ENCODE peak calls at places on chromosomes 1 and 21, in seven cellular contexts. B is A549, Z is spleen, E is lower leg skin, A is vagina, U is esophagus squamous epithelium, S is Peyer's patch. K is an unnamed sample.

GRCh38 chr1:175384546-175384945 is 192.0 kb upstream of the KIAA0040 start:
- DNase-seq in U (no peak), S (no peak), A (no peak), B (no peak), Z (no peak), E (no peak), K (no peak)

GRCh38 chr1:241336335-241336734 is 20.7 kb downstream of the RGS7 start:
- DNase-seq in E (no peak), U (no peak), A (no peak), Z (no peak), B (no peak), S (no peak), K (no peak)

GRCh38 chr21:42200906-42201614 is 17.9 kb upstream of the ABCG1 start:
- DNase-seq in Z (no peak), U (no peak), S (no peak), A (peak), E (no peak), B (no peak), K (no peak)

GRCh38 chr21:33924766-33925100 is 9.1 kb upstream of the ATP5PO start:
- DNase-seq in E (peak), S (no peak), Z (no peak), A (no peak), U (no peak), B (no peak), K (no peak)

GRCh38 chr1:87134061-87134460 is 194.6 kb upstream of the LMO4 start:
- DNase-seq in U (no peak), B (no peak), Z (no peak), S (no peak), A (no peak), E (no peak), K (no peak)

GRCh38 chr1:115723756-115724155 is 44.8 kb downstream of the CASQ2 start:
- DNase-seq in S (no peak), U (no peak), E (no peak), Z (no peak), A (no peak), B (no peak), K (no peak)

GRCh38 chr1:238647877-238648276 is 738.5 kb upstream of the CHRM3 start:
- DNase-seq in A (no peak), E (no peak), U (no peak), S (no peak), B (peak), Z (no peak), K (no peak)

GRCh38 chr1:65147424-65148177 is 402 bp upstream of the AK4 start:
- DNase-seq in B (peak), A (no peak), Z (peak), U (no peak), E (peak), S (peak), K (peak)

GRCh38 chr1:233127157-233127556 is 168.4 kb downstream of the PCNX2 start:
- DNase-seq in S (no peak), E (no peak), Z (no peak), A (no peak), U (no peak), B (no peak), K (no peak)

GRCh38 chr1:67683736-67684525 is 1.1 kb upstream of the GADD45A start:
- DNase-seq in B (no peak), S (peak), A (no peak), E (no peak), Z (no peak), U (no peak), K (no peak)

GRCh38 chr21:35084869-35085268 is 35.8 kb upstream of the RUNX1 start:
- DNase-seq in U (no peak), S (no peak), E (no peak), A (no peak), Z (no peak), B (peak), K (peak)

GRCh38 chr1:43934279-43934985 is 831 bp downstream of the ARTN start:
- DNase-seq in A (no peak), E (no peak), U (no peak), Z (peak), B (peak), S (peak), K (no peak)

GRCh38 chr21:36075171-36075570 is 5.3 kb downstream of the CBR1 start:
- DNase-seq in A (no peak), E (no peak), U (no peak), S (no peak), Z (no peak), B (no peak), K (no peak)

GRCh38 chr1:220710333-220710732 is 20.2 kb downstream of the C1orf115 start:
- DNase-seq in U (no peak), E (no peak), A (no peak), S (no peak), Z (no peak), B (no peak), K (no peak)

GRCh38 chr1:17632541-17633193 is 93.2 kb downstream of the ARHGEF10L start:
- DNase-seq in U (no peak), S (no peak), Z (no peak), A (no peak), E (no peak), B (peak), K (peak)

GRCh38 chr1:13898406-13898805 is 198.4 kb downstream of the PRDM2 start:
- DNase-seq in A (peak), E (no peak), U (no peak), Z (no peak), S (no peak), B (no peak), K (no peak)

GRCh38 chr21:44901391-44902074 is 19.2 kb downstream of the ITGB2 start:
- DNase-seq in U (no peak), B (no peak), Z (peak), E (no peak), S (no peak), A (no peak), K (no peak)

GRCh38 chr21:35336534-35336933 is 287.4 kb upstream of the RUNX1 start:
- DNase-seq in E (no peak), B (no peak), S (no peak), A (no peak), U (no peak), Z (no peak), K (no peak)

GRCh38 chr1:234604726-234605492 is 5.1 kb downstream of the IRF2BP2 start:
- DNase-seq in Z (no peak), A (peak), E (no peak), B (no peak), S (no peak), U (no peak), K (no peak)
- TF ChIP-seq POLR2A in Z (no peak), A (no peak), E (no peak), B (no peak), S (peak), U (no peak), K (no peak)

GRCh38 chr1:173395762-173396161 is 81.4 kb upstream of the PRDX6 start:
- DNase-seq in U (no peak), S (no peak), A (no peak), B (no peak), E (no peak), Z (no peak), K (no peak)
- TF ChIP-seq POLR2A in U (no peak), S (no peak), A (no peak), B (no peak), E (no peak), Z (no peak), K (no peak)

DNA sequence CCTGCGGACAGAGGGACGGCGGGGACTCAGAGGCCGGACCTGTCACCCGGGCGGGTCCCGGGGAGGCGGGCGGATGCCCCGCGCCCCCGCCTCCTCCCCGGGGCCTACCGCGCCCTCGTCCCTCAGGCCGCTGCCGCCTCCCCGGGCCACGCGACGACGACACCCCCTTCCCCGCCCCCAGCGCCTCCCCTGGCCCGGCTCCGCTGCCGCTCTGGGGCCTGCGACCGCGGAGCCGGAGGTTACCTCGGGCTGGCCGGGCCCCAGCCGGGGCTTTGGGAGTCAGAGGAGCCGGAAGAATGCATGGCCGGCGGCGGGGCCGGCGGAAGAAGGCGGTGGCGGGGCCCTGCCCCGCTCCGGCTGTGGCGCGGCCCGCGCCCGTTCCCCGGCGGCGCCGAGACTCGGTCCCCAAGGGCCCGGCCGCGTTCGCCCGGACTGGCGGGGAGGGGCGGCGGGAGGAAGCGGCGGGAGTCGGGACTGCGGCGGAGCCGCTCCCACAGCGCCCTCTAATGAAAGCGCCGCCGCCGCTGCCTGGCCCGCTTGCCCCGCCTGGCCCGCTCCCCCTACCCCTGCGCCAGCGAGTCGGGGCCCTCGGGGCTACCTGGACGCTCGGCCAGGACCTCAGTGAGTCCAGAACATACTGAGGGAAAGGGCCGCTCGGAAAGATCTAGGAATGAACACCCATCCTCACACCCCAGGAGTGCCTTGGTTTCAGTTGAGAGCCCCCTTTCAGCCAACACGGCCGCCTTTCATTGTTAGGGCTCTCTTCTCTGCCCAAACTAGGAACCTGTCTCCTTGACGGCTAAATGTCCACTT is at the start of gene LPGAT1:
- DNase-seq in A (no peak), E (peak), U (peak), S (peak), Z (peak), B (peak), K (peak)
- TF ChIP-seq POLR2A in A (no peak), E (no peak), U (no peak), S (peak), Z (no peak), B (no peak), K (peak)

GRCh38 chr1:179817056-179817455 is 60.5 kb downstream of the TOR1AIP2 start:
- DNase-seq in U (no peak), A (no peak), Z (peak), S (no peak), B (no peak), E (no peak), K (no peak)

GRCh38 chr1:179817789-179818188 is 59.8 kb downstream of the TOR1AIP2 start:
- DNase-seq in S (no peak), Z (peak), B (no peak), E (no peak), A (no peak), U (no peak), K (no peak)

GRCh38 chr1:179818260-179818659 is 59.3 kb downstream of the TOR1AIP2 start:
- DNase-seq in E (no peak), S (no peak), U (no peak), Z (no peak), B (no peak), A (no peak), K (no peak)

GRCh38 chr1:179815642-179816041 is 62.0 kb downstream of the TOR1AIP2 start:
- DNase-seq in S (no peak), Z (peak), B (no peak), E (no peak), U (no peak), A (no peak), K (no peak)

DNA sequence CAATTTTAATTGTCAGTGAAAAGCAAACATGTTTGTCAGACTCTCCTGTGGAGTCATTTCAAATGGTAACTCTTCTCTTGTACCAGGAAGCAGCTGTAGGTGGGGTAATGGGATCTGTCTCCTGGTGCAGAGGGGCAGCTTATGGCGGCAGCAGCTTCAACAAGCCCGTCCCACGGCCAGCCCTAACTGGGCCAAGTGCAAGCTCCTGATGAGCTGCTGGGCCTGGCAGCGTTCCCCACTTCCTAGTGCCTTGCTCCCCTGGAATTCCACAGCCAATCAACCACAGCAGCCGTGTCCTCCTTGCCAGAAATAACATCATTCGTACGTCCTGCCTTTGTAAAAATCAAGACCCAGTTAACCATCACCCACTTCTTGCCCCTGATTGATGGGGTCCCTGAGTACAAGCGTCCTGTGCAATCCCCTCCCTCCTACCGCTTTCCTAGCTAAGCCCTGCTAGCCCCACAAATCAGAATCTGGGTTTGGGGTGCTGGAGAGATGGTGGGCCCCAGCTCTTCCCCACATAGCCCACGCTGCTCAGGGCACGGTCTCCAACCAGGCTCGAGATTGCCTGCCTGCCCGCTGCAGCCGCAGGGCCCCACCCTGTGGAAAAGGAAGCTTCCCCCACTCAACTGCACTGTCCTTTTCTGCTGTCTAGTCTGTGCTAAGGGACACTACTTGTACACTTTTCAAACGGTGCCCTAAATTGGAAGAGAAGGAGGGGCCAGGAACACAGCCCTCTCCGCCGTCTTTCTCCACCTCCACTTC is 61.2 kb downstream of the TOR1AIP2 start:
- DNase-seq in U (no peak), E (no peak), Z (peak), B (no peak), S (no peak), A (no peak), K (no peak)
- TF ChIP-seq POLR2A in U (no peak), E (no peak), Z (no peak), B (no peak), S (no peak), A (no peak), K (no peak)

GRCh38 chr1:26695417-26696190 is at the start of gene ARID1A:
- DNase-seq in E (peak), B (peak), S (peak), Z (peak), A (no peak), U (peak), K (no peak)
- TF ChIP-seq POLR2A in E (no peak), B (peak), S (peak), Z (no peak), A (peak), U (peak), K (peak)

DNA sequence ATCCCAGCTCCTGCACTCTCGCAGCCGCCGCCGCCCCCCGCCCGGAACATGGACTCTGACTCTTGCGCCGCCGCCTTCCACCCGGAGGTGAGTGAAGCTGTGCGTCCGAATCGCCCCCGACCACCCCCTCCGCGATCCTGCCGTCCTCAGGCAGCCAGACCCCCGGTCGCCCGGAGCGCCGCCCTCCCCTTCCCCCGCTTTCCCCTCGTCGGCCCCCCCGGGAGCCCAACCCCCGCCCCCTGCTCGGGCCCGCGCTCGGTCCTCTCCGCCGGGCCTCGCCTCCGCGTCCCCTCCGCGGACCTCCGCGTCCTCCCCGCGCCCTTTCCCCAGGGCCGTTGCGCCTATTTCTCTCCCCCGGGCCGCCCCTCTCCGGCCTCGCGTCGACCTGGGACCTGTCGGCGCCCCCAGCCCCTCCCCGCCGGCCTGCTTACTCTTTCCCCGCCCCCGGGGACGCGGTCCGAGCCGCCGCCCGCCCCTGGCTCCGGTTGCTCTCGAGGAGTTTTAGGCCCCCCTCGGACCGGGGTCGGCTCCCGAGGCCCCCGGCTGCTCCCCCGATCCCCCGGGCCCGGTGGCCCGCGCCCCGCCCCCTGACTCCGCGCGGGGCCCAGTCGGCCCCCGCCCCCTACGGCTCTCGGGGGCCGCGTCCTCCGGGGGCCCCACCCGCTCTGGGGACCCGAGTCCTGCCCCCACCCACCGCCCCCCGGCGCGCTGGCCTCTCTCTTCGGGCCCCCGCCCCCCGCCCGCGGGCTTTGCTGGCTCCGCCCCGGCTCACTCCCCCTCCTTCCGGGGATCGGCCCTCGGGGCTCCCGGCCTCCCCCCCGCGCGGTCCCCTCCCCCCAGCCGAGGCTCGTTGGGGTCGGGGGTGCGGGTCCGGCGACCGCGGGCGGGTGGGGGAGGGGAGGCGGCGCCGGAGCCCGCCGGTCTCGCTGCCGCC is 755 bp downstream of the PHF13 start:
- DNase-seq in E (no peak), U (no peak), A (no peak), Z (peak), S (peak), B (no peak), K (no peak)
- TF ChIP-seq POLR2A in E (no peak), U (no peak), A (no peak), Z (no peak), S (no peak), B (no peak), K (no peak)

GRCh38 chr1:151909167-151910149 is at the start of gene THEM4:
- DNase-seq in U (peak), S (peak), Z (peak), A (no peak), B (peak), E (peak), K (peak)
- TF ChIP-seq POLR2A in U (peak), S (peak), Z (no peak), A (peak), B (peak), E (no peak), K (peak)

DNA sequence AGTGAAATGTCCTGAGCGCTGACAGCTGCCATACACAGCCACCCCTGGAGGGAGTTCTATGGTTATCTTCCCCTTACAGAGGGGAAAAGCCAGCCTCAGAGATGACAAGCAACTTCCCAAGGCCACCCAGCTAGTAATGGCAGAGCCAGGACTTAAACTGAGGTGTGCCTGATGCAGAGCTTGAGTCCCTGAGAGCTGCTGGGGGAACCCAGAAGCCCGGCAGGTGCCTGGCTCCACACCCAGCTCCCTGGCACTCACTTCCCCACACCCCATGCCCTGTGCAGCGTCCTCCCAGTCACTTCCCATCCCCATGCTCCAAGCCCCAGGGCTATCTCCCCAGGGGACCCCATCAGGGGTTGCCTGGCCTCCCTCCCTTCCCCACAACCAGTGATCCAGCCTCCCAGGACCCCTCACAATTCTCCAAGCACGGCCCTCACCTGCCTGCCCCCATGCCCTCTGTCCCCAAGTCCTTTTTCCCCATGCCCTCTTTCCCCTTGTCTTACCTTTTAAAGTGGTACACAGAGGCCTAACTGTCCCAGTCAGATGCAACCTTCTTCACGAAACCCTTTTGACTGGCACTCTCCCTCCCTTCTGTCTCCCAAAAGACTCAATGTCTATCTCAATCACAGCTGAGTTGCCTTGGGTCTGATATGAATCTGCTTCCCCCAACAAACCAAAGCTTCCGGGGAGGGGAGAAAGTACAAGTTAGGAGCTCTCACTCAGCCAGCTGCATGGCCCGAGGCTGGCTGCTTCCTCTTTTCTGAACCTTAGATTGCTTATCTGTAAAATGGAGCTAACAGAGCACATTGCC is 39.8 kb upstream of the LRP8 start:
- DNase-seq in E (no peak), Z (peak), B (no peak), A (peak), U (no peak), S (peak), K (no peak)
- TF ChIP-seq POLR2A in E (no peak), Z (no peak), B (no peak), A (no peak), U (no peak), S (no peak), K (no peak)

GRCh38 chr1:38941093-38941492 is 537 bp downstream of the RHBDL2 start:
- DNase-seq in E (no peak), A (no peak), U (no peak), S (no peak), B (no peak), Z (no peak), K (no peak)

GRCh38 chr1:38942664-38943428 is 1.2 kb upstream of the RHBDL2 start:
- DNase-seq in Z (no peak), B (no peak), A (no peak), U (no peak), S (no peak), E (no peak), K (no peak)

GRCh38 chr1:38938722-38939260 is 2.8 kb downstream of the RHBDL2 start:
- DNase-seq in Z (no peak), E (no peak), S (no peak), U (no peak), A (no peak), B (no peak), K (no peak)

GRCh38 chr1:38940339-38941047 is 1.1 kb downstream of the RHBDL2 start:
- DNase-seq in Z (no peak), A (no peak), U (no peak), B (no peak), E (no peak), S (no peak), K (no peak)

DNA sequence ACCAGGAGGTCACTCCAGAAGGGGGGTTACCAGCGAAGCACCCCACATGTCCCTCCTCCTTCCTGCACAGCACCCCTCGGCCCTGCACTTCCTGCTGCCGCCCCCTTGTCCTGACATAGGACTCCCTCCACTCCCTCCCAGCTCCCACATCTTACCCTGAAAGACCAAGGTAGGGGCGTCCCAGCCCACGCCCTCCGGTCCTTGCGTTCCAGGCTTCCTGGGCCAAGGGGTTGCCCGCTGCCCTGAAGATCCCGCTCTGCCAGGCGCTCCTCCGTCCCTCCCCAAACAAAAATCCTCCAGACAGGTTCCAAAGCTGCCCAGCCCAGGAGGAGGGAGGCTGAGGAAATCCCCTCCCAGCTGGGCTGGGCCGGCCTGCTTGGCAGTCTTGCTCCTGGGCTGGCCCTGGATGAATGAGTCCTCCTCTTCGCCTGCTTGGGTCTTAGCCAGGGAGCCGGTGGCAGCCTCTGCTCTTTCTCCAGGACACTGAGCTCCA is at the start of gene RHBDL2:
- DNase-seq in Z (no peak), U (no peak), B (peak), S (no peak), E (peak), A (no peak), K (peak)
- TF ChIP-seq POLR2A in Z (no peak), U (no peak), B (no peak), S (no peak), E (no peak), A (no peak), K (peak)